ENCODE peak calls at places on chromosomes 11 and 22, in eight cellular contexts. One of them, this sample, is unnamed.
A peak's percentile ranks its signal among the peaks of the same experiment; 100 is the strongest.

GRCh38 chr11:109302591-109303334 is 119.2 kb upstream of the C11orf87 start:
- DNase-seq in tibial artery: no peak
- DNase-seq in HL-60: no peak
- DNase-seq in cardiac fibroblast: no peak
- DNase-seq in choroid plexus epithelial cell: no peak
- DNase-seq in BJ: no peak
- DNase-seq in brain microvascular endothelial cell: no peak
- DNase-seq in fibroblast of pulmonary artery: no peak
- DNase-seq in this sample: no peak

GRCh38 chr11:87454246-87454645 is 416.5 kb downstream of the TMEM135 start:
- DNase-seq in tibial artery: no peak
- DNase-seq in choroid plexus epithelial cell: peak; percentile 39
- DNase-seq in fibroblast of pulmonary artery: no peak
- DNase-seq in HL-60: no peak
- DNase-seq in brain microvascular endothelial cell: peak; percentile 40
- DNase-seq in cardiac fibroblast: no peak
- DNase-seq in BJ: no peak
- DNase-seq in this sample: peak; percentile 48

GRCh38 chr11:68870470-68870869 is 28.8 kb upstream of the CPT1A start:
- DNase-seq in brain microvascular endothelial cell: no peak
- DNase-seq in BJ: no peak
- DNase-seq in fibroblast of pulmonary artery: no peak
- DNase-seq in choroid plexus epithelial cell: no peak
- DNase-seq in tibial artery: no peak
- DNase-seq in cardiac fibroblast: peak; percentile 19
- DNase-seq in HL-60: no peak
- DNase-seq in this sample: no peak

GRCh38 chr22:44337658-44338004 is 24.9 kb upstream of the SHISAL1 start:
- DNase-seq in cardiac fibroblast: peak; percentile 70
- DNase-seq in HL-60: no peak
- DNase-seq in tibial artery: no peak
- DNase-seq in brain microvascular endothelial cell: peak; percentile 62
- DNase-seq in BJ: no peak
- DNase-seq in fibroblast of pulmonary artery: peak; percentile 76
- DNase-seq in choroid plexus epithelial cell: peak; percentile 65
- DNase-seq in this sample: peak; percentile 59

GRCh38 chr22:21972293-21972779 is 10.3 kb downstream of the TOP3B start:
- DNase-seq in cardiac fibroblast: peak; percentile 46
- DNase-seq in fibroblast of pulmonary artery: peak; percentile 36
- DNase-seq in BJ: no peak
- DNase-seq in brain microvascular endothelial cell: peak; percentile 31
- DNase-seq in HL-60: no peak
- DNase-seq in tibial artery: no peak
- DNase-seq in choroid plexus epithelial cell: peak; percentile 49
- DNase-seq in this sample: peak; percentile 31

GRCh38 chr11:25734592-25735211 is 597.2 kb upstream of the ANO3 start:
- DNase-seq in cardiac fibroblast: peak; percentile 50
- DNase-seq in brain microvascular endothelial cell: peak; percentile 43
- DNase-seq in choroid plexus epithelial cell: peak; percentile 79
- DNase-seq in BJ: no peak
- DNase-seq in HL-60: no peak
- DNase-seq in tibial artery: no peak
- DNase-seq in fibroblast of pulmonary artery: peak; percentile 61
- DNase-seq in this sample: peak; percentile 36

GRCh38 chr11:9662273-9662672 is 1.6 kb upstream of the SWAP70 start:
- DNase-seq in choroid plexus epithelial cell: peak; percentile 15
- DNase-seq in tibial artery: peak; percentile 33
- DNase-seq in fibroblast of pulmonary artery: no peak
- DNase-seq in brain microvascular endothelial cell: no peak
- DNase-seq in BJ: no peak
- DNase-seq in HL-60: no peak
- DNase-seq in cardiac fibroblast: no peak
- DNase-seq in this sample: no peak

GRCh38 chr11:41003339-41003992 is 456.0 kb downstream of the LRRC4C start:
- DNase-seq in brain microvascular endothelial cell: no peak
- DNase-seq in tibial artery: no peak
- DNase-seq in choroid plexus epithelial cell: no peak
- DNase-seq in HL-60: no peak
- DNase-seq in cardiac fibroblast: no peak
- DNase-seq in fibroblast of pulmonary artery: no peak
- DNase-seq in BJ: no peak
- DNase-seq in this sample: peak; percentile 1

GRCh38 chr11:124670732-124671131 is 2.8 kb downstream of the SIAE start:
- DNase-seq in cardiac fibroblast: peak; percentile 21
- DNase-seq in tibial artery: no peak
- DNase-seq in HL-60: peak; percentile 83
- DNase-seq in fibroblast of pulmonary artery: peak; percentile 71
- DNase-seq in brain microvascular endothelial cell: no peak
- DNase-seq in BJ: no peak
- DNase-seq in choroid plexus epithelial cell: no peak
- DNase-seq in this sample: no peak

GRCh38 chr22:45692549-45692948 is 20.9 kb downstream of the ATXN10 start:
- DNase-seq in HL-60: no peak
- DNase-seq in fibroblast of pulmonary artery: peak; percentile 61
- DNase-seq in cardiac fibroblast: peak; percentile 53
- DNase-seq in tibial artery: no peak
- DNase-seq in brain microvascular endothelial cell: no peak
- DNase-seq in BJ: no peak
- DNase-seq in choroid plexus epithelial cell: peak; percentile 58
- DNase-seq in this sample: peak; percentile 54

GRCh38 chr11:47995318-47995717 is 15.0 kb downstream of the PTPRJ start:
- DNase-seq in tibial artery: no peak
- DNase-seq in BJ: no peak
- DNase-seq in choroid plexus epithelial cell: no peak
- DNase-seq in brain microvascular endothelial cell: no peak
- DNase-seq in fibroblast of pulmonary artery: no peak
- DNase-seq in cardiac fibroblast: no peak
- DNase-seq in HL-60: no peak
- DNase-seq in this sample: no peak

GRCh38 chr11:75033916-75034315 is 45.2 kb downstream of the NEU3 start:
- DNase-seq in brain microvascular endothelial cell: no peak
- DNase-seq in cardiac fibroblast: no peak
- DNase-seq in HL-60: no peak
- DNase-seq in tibial artery: no peak
- DNase-seq in choroid plexus epithelial cell: no peak
- DNase-seq in fibroblast of pulmonary artery: no peak
- DNase-seq in BJ: no peak
- DNase-seq in this sample: no peak

GRCh38 chr11:14544611-14545010 is 24.4 kb upstream of the PSMA1 start:
- DNase-seq in choroid plexus epithelial cell: peak; percentile 65
- DNase-seq in brain microvascular endothelial cell: no peak
- DNase-seq in fibroblast of pulmonary artery: peak; percentile 82
- DNase-seq in BJ: peak; percentile 15
- DNase-seq in cardiac fibroblast: peak; percentile 92
- DNase-seq in tibial artery: no peak
- DNase-seq in HL-60: peak; percentile 82
- DNase-seq in this sample: peak; percentile 5

GRCh38 chr22:20777420-20778177 is 3.7 kb downstream of the SERPIND1 start:
- DNase-seq in choroid plexus epithelial cell: peak; percentile 91
- DNase-seq in tibial artery: no peak
- DNase-seq in brain microvascular endothelial cell: peak; percentile 84
- DNase-seq in cardiac fibroblast: peak; percentile 75
- DNase-seq in BJ: peak; percentile 71
- DNase-seq in HL-60: no peak
- DNase-seq in fibroblast of pulmonary artery: peak; percentile 95
- DNase-seq in this sample: peak; percentile 48
- TF ChIP-seq CTCF in choroid plexus epithelial cell: peak; percentile 24
- TF ChIP-seq CTCF in tibial artery: no peak
- TF ChIP-seq CTCF in brain microvascular endothelial cell: peak; percentile 22
- TF ChIP-seq CTCF in cardiac fibroblast: no peak
- TF ChIP-seq CTCF in BJ: peak; percentile 13
- TF ChIP-seq CTCF in HL-60: no peak
- TF ChIP-seq CTCF in fibroblast of pulmonary artery: peak; percentile 14
- TF ChIP-seq CTCF in this sample: no peak

DNA sequence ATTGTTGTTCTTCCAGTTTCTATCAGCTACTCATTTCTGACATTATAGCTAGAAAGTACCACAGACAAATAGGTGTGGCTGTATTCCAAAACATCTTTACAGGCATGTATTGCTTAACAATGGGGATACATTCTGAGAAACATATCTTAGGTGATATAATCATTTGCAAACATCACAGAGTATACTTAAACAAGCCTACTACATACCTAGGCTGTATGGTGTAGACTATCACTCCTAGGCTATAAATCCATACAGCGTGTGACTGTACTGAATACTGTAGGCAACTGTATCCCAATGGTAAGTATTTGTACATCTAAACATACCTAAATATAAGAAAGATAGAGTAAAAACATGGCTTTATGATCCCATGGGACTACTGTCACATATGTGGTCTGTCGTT is 231.8 kb downstream of the ETS1 start:
- DNase-seq in brain microvascular endothelial cell: no peak
- DNase-seq in fibroblast of pulmonary artery: no peak
- DNase-seq in choroid plexus epithelial cell: no peak
- DNase-seq in cardiac fibroblast: no peak
- DNase-seq in tibial artery: no peak
- DNase-seq in HL-60: no peak
- DNase-seq in BJ: no peak
- DNase-seq in this sample: no peak
- H3K4me3 ChIP-seq in brain microvascular endothelial cell: no peak overlapping the region
- H3K4me3 ChIP-seq in fibroblast of pulmonary artery: no peak overlapping the region
- H3K4me3 ChIP-seq in choroid plexus epithelial cell: no peak overlapping the region
- H3K4me3 ChIP-seq in cardiac fibroblast: no peak overlapping the region
- H3K4me3 ChIP-seq in tibial artery: no peak overlapping the region
- H3K4me3 ChIP-seq in HL-60: no peak overlapping the region
- H3K4me3 ChIP-seq in BJ: no peak overlapping the region
- H3K4me3 ChIP-seq in this sample: no peak overlapping the region

GRCh38 chr11:8087185-8087584 is 6.2 kb downstream of the TUB start:
- DNase-seq in fibroblast of pulmonary artery: no peak
- DNase-seq in HL-60: no peak
- DNase-seq in cardiac fibroblast: no peak
- DNase-seq in brain microvascular endothelial cell: no peak
- DNase-seq in tibial artery: no peak
- DNase-seq in choroid plexus epithelial cell: no peak
- DNase-seq in BJ: no peak
- DNase-seq in this sample: no peak
- TF ChIP-seq CTCF in fibroblast of pulmonary artery: peak; percentile 19
- TF ChIP-seq CTCF in HL-60: no peak
- TF ChIP-seq CTCF in cardiac fibroblast: peak; percentile 29
- TF ChIP-seq CTCF in brain microvascular endothelial cell: peak; percentile 57
- TF ChIP-seq CTCF in tibial artery: no peak
- TF ChIP-seq CTCF in choroid plexus epithelial cell: peak; percentile 46
- TF ChIP-seq CTCF in BJ: peak; percentile 25
- TF ChIP-seq CTCF in this sample: peak; percentile 28

GRCh38 chr11:66072518-66072917 is 2.4 kb downstream of the PACS1 start:
- DNase-seq in HL-60: no peak
- DNase-seq in tibial artery: no peak
- DNase-seq in BJ: no peak
- DNase-seq in brain microvascular endothelial cell: no peak
- DNase-seq in fibroblast of pulmonary artery: no peak
- DNase-seq in choroid plexus epithelial cell: no peak
- DNase-seq in cardiac fibroblast: no peak
- DNase-seq in this sample: no peak
- H3K4me3 ChIP-seq in HL-60: no peak overlapping the region
- H3K4me3 ChIP-seq in tibial artery: no peak overlapping the region
- H3K4me3 ChIP-seq in BJ: no peak overlapping the region
- H3K4me3 ChIP-seq in brain microvascular endothelial cell: peak overlapping the region; percentile 72
- H3K4me3 ChIP-seq in fibroblast of pulmonary artery: peak overlapping the region; percentile 77
- H3K4me3 ChIP-seq in choroid plexus epithelial cell: no peak overlapping the region
- H3K4me3 ChIP-seq in cardiac fibroblast: no peak overlapping the region
- H3K4me3 ChIP-seq in this sample: no peak overlapping the region

DNA sequence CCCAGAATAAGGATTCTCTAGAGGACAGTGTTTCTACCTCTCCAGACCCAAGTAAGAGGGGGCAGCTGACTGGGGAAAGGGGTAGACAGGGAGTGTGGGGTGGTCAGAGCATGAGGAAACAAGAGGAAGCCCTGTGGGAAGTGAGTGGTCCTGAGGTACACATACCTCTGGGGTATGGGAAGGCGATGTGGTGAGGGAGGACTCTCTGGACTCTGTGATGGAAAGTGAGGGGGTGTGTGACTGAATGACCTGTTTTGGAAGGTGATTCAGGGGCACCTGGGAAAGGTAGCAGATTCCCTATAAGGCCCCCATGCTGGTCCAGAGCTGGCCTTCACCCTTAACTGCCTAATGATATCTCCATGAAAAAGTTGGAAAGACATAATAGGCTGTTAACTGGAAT is 80.1 kb downstream of the DEPDC5 start:
- DNase-seq in cardiac fibroblast: no peak
- DNase-seq in BJ: no peak
- DNase-seq in fibroblast of pulmonary artery: no peak
- DNase-seq in choroid plexus epithelial cell: no peak
- DNase-seq in brain microvascular endothelial cell: no peak
- DNase-seq in tibial artery: no peak
- DNase-seq in HL-60: no peak
- DNase-seq in this sample: no peak
- TF ChIP-seq CTCF in cardiac fibroblast: no peak
- TF ChIP-seq CTCF in BJ: no peak
- TF ChIP-seq CTCF in fibroblast of pulmonary artery: no peak
- TF ChIP-seq CTCF in choroid plexus epithelial cell: no peak
- TF ChIP-seq CTCF in brain microvascular endothelial cell: no peak
- TF ChIP-seq CTCF in tibial artery: no peak
- TF ChIP-seq CTCF in HL-60: no peak
- TF ChIP-seq CTCF in this sample: no peak

GRCh38 chr11:118623291-118623655 is 15.9 kb downstream of the PHLDB1 start:
- DNase-seq in brain microvascular endothelial cell: no peak
- DNase-seq in cardiac fibroblast: peak; percentile 53
- DNase-seq in tibial artery: no peak
- DNase-seq in fibroblast of pulmonary artery: peak; percentile 53
- DNase-seq in HL-60: no peak
- DNase-seq in choroid plexus epithelial cell: peak; percentile 56
- DNase-seq in BJ: no peak
- DNase-seq in this sample: peak; percentile 28

GRCh38 chr11:118620529-118621070 is 13.2 kb downstream of the PHLDB1 start:
- DNase-seq in brain microvascular endothelial cell: no peak
- DNase-seq in tibial artery: no peak
- DNase-seq in cardiac fibroblast: peak; percentile 62
- DNase-seq in fibroblast of pulmonary artery: peak; percentile 48
- DNase-seq in BJ: no peak
- DNase-seq in choroid plexus epithelial cell: no peak
- DNase-seq in HL-60: no peak
- DNase-seq in this sample: no peak

GRCh38 chr11:118621071-118621815 is 13.8 kb downstream of the PHLDB1 start:
- DNase-seq in BJ: no peak
- DNase-seq in cardiac fibroblast: peak; percentile 86
- DNase-seq in tibial artery: peak; percentile 92
- DNase-seq in HL-60: peak; percentile 66
- DNase-seq in brain microvascular endothelial cell: peak; percentile 90
- DNase-seq in choroid plexus epithelial cell: peak; percentile 90
- DNase-seq in fibroblast of pulmonary artery: peak; percentile 90
- DNase-seq in this sample: peak; percentile 93

GRCh38 chr11:118622376-118623290 is 15.2 kb downstream of the PHLDB1 start:
- DNase-seq in brain microvascular endothelial cell: peak; percentile 58
- DNase-seq in fibroblast of pulmonary artery: peak; percentile 66
- DNase-seq in tibial artery: no peak
- DNase-seq in HL-60: no peak
- DNase-seq in cardiac fibroblast: peak; percentile 76
- DNase-seq in BJ: no peak
- DNase-seq in choroid plexus epithelial cell: peak; percentile 70
- DNase-seq in this sample: peak; percentile 76

GRCh38 chr11:118621898-118622375 is 14.5 kb downstream of the PHLDB1 start:
- DNase-seq in tibial artery: no peak
- DNase-seq in brain microvascular endothelial cell: no peak
- DNase-seq in choroid plexus epithelial cell: no peak
- DNase-seq in cardiac fibroblast: no peak
- DNase-seq in HL-60: no peak
- DNase-seq in BJ: no peak
- DNase-seq in fibroblast of pulmonary artery: no peak
- DNase-seq in this sample: no peak
- H3K4me3 ChIP-seq in tibial artery: peak overlapping the region; percentile 62
- H3K4me3 ChIP-seq in brain microvascular endothelial cell: peak overlapping the region; percentile 76
- H3K4me3 ChIP-seq in choroid plexus epithelial cell: peak overlapping the region; percentile 69
- H3K4me3 ChIP-seq in cardiac fibroblast: peak overlapping the region; percentile 64
- H3K4me3 ChIP-seq in HL-60: no peak overlapping the region
- H3K4me3 ChIP-seq in BJ: peak overlapping the region; percentile 63
- H3K4me3 ChIP-seq in fibroblast of pulmonary artery: peak overlapping the region; percentile 68
- H3K4me3 ChIP-seq in this sample: peak overlapping the region; percentile 87

GRCh38 chr11:1309498-1310314 is at the start of gene TOLLIP:
- DNase-seq in BJ: peak; percentile 32
- DNase-seq in HL-60: peak; percentile 88
- DNase-seq in choroid plexus epithelial cell: peak; percentile 92
- DNase-seq in brain microvascular endothelial cell: peak; percentile 84
- DNase-seq in fibroblast of pulmonary artery: peak; percentile 92
- DNase-seq in tibial artery: peak; percentile 93
- DNase-seq in cardiac fibroblast: peak; percentile 90
- DNase-seq in this sample: peak; percentile 89
- TF ChIP-seq CTCF in BJ: peak; percentile 37
- TF ChIP-seq CTCF in HL-60: no peak
- TF ChIP-seq CTCF in choroid plexus epithelial cell: peak; percentile 35
- TF ChIP-seq CTCF in brain microvascular endothelial cell: peak; percentile 41
- TF ChIP-seq CTCF in fibroblast of pulmonary artery: no peak
- TF ChIP-seq CTCF in tibial artery: peak; percentile 30
- TF ChIP-seq CTCF in cardiac fibroblast: peak; percentile 5
- TF ChIP-seq CTCF in this sample: peak; percentile 23

This sample was measured in astrocyte of the spinal cord.